ENCODE peak calls at places on chromosomes 11 and 22, in eight cellular contexts. Q is RWPE1, O is aorta, R is foreskin keratinocyte, X is body of pancreas, V is cardiac muscle cell, F is mesendoderm, I is right lobe of liver. P is an unnamed sample.

GRCh38 chr11:66340596-66341501 is 4.1 kb downstream of the BRMS1 start:
- DNase-seq in Q (no peak), O (peak), R (no peak), X (no peak), V (no peak), F (no peak), I (no peak), P (no peak)

GRCh38 chr22:36287881-36288515 is 35.1 kb downstream of the APOL1 start:
- DNase-seq in Q (no peak), O (peak), R (no peak), X (no peak), V (no peak), F (no peak), I (peak), P (no peak)

GRCh38 chr11:19323502-19323901 is 82.8 kb upstream of the E2F8 start:
- DNase-seq in Q (no peak), O (no peak), R (no peak), X (no peak), V (peak), F (no peak), I (no peak), P (no peak)

GRCh38 chr11:68460741-68461283 is at the start of gene PPP6R3:
- DNase-seq in Q (peak), O (no peak), R (no peak), X (no peak), V (no peak), F (no peak), I (no peak), P (no peak)

GRCh38 chr11:62721994-62722393 is 5.3 kb downstream of the HNRNPUL2 start:
- DNase-seq in Q (no peak), O (no peak), R (no peak), X (no peak), V (peak), F (peak), I (no peak), P (no peak)

GRCh38 chr22:46119729-46120419 is 30.5 kb upstream of the PPARA start:
- DNase-seq in Q (no peak), O (peak), R (no peak), X (peak), V (peak), F (no peak), I (no peak), P (no peak)

GRCh38 chr11:45666648-45667642 is 1.5 kb upstream of the CHST1 start:
- DNase-seq in Q (no peak), O (no peak), R (no peak), X (no peak), V (no peak), F (no peak), I (no peak), P (no peak)

GRCh38 chr22:25484498-25484897 is 80.0 kb upstream of the GRK3 start:
- DNase-seq in Q (no peak), O (no peak), R (no peak), X (no peak), V (no peak), F (no peak), I (no peak), P (no peak)

GRCh38 chr11:44680982-44681597 is 45.7 kb upstream of the TSPAN18 start:
- DNase-seq in Q (peak), O (no peak), R (peak), X (no peak), V (peak), F (peak), I (no peak), P (no peak)

GRCh38 chr11:133903056-133903455 is 53.7 kb downstream of the IGSF9B start:
- DNase-seq in Q (no peak), O (peak), R (no peak), X (no peak), V (no peak), F (no peak), I (no peak), P (no peak)

GRCh38 chr11:66336234-66337102 is at the start of gene RIN1:
- DNase-seq in Q (peak), O (peak), R (peak), X (peak), V (peak), F (peak), I (peak), P (peak)

GRCh38 chr11:46698597-46698996 is 1.8 kb downstream of the ARHGAP1 start:
- DNase-seq in Q (no peak), O (no peak), R (no peak), X (no peak), V (no peak), F (no peak), I (no peak), P (no peak)

GRCh38 chr11:46695345-46696211 is 4.8 kb downstream of the ARHGAP1 start:
- DNase-seq in Q (no peak), O (no peak), R (no peak), X (no peak), V (no peak), F (no peak), I (no peak), P (no peak)

GRCh38 chr11:46696212-46696558 is 4.2 kb downstream of the ARHGAP1 start:
- DNase-seq in Q (no peak), O (peak), R (no peak), X (no peak), V (no peak), F (no peak), I (peak), P (no peak)

GRCh38 chr11:46697723-46698122 is 2.7 kb downstream of the ARHGAP1 start:
- DNase-seq in Q (no peak), O (no peak), R (no peak), X (no peak), V (no peak), F (no peak), I (no peak), P (no peak)

GRCh38 chr11:46697303-46697702 is 3.1 kb downstream of the ARHGAP1 start:
- DNase-seq in Q (no peak), O (peak), R (no peak), X (peak), V (peak), F (peak), I (no peak), P (no peak)
- H3K27ac ChIP-seq in Q (peak), O (peak), R (no peak), X (no peak), V (peak), F (no peak), I (no peak), P (no peak)

GRCh38 chr11:3786781-3787428 is 10.4 kb downstream of the NUP98 start:
- DNase-seq in Q (no peak), O (no peak), R (no peak), X (no peak), V (no peak), F (no peak), I (no peak), P (no peak)
- H3K27ac ChIP-seq in Q (no peak), O (no peak), R (no peak), X (no peak), V (no peak), F (no peak), I (peak), P (no peak)

GRCh38 chr22:38199826-38200559 is 1.8 kb upstream of the MAFF start:
- DNase-seq in Q (no peak), O (no peak), R (no peak), X (no peak), V (no peak), F (no peak), I (no peak), P (no peak)

GRCh38 chr22:38202437-38203089 is 769 bp downstream of the MAFF start:
- DNase-seq in Q (peak), O (peak), R (no peak), X (peak), V (peak), F (peak), I (peak), P (peak)

GRCh38 chr22:38201371-38201717 is 450 bp upstream of the MAFF start:
- DNase-seq in Q (no peak), O (no peak), R (no peak), X (no peak), V (no peak), F (no peak), I (no peak), P (no peak)

GRCh38 chr22:38203090-38203810 is 1.5 kb downstream of the MAFF start:
- DNase-seq in Q (peak), O (peak), R (no peak), X (peak), V (peak), F (peak), I (peak), P (peak)

DNA sequence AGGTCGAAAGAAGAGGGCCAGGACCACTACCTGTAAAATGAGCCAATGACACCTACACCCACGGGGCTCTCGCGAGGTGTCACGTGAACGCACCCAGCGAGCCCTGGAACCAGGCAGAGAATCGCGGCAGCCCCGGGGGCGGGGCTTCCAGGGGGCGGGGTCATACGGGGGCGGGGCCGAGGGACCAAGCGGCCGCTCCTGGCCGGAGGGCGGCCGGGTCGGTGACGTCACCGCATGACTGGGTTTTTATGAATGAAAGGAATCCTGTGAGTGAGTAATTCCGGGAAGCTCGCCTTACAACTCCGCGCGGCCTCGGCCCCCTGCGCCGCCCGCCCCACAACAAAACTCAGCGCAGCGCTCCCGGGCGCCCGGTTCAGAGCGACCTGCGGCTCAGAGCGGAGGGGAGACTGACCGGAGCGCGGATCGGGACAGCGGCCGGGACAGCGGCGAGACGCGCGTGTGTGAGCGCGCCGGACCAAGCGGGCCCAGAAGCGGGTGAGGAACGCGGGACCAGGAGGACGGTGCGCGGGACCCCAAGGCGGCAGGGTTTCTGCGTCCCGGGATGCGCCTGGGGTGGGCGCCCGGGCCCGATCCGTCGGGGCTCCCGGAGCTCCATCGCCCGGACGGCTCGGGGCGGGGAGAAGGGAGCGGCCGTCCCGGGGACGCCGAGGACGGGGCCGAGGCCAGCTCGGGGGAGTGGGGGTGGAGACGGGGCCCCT is at the start of gene MAFF:
- DNase-seq in Q (peak), O (peak), R (peak), X (peak), V (peak), F (peak), I (peak), P (peak)
- H3K27ac ChIP-seq in Q (peak), O (peak), R (peak), X (peak), V (peak), F (peak), I (peak), P (peak)

DNA sequence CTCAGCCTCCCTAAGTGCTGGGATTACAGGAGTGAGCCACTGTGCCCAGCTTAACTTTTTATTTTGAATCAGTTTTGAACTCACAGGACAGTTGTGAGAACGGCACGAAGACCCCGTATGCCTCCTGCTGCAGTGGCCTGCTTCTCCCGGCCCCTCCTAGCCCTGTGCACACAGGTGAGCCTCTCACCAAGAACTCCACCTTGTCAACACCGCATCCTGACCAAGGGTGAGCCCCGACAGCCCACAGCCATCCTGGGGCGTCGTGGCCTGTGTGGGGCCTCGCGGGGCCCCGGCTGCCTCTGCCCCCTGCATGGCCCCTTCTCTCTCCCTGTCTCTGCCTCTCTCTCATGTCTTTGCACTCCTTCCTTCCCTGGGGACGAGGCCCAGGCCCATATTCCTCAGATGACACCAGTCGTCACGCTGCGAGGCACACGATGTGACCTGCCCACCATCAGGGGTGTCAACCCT is 38.8 kb downstream of the GNB1L start:
- DNase-seq in Q (no peak), O (no peak), R (no peak), X (no peak), V (no peak), F (no peak), I (no peak), P (no peak)
- H3K27ac ChIP-seq in Q (peak), O (no peak), R (no peak), X (no peak), V (no peak), F (no peak), I (no peak), P (no peak)

DNA sequence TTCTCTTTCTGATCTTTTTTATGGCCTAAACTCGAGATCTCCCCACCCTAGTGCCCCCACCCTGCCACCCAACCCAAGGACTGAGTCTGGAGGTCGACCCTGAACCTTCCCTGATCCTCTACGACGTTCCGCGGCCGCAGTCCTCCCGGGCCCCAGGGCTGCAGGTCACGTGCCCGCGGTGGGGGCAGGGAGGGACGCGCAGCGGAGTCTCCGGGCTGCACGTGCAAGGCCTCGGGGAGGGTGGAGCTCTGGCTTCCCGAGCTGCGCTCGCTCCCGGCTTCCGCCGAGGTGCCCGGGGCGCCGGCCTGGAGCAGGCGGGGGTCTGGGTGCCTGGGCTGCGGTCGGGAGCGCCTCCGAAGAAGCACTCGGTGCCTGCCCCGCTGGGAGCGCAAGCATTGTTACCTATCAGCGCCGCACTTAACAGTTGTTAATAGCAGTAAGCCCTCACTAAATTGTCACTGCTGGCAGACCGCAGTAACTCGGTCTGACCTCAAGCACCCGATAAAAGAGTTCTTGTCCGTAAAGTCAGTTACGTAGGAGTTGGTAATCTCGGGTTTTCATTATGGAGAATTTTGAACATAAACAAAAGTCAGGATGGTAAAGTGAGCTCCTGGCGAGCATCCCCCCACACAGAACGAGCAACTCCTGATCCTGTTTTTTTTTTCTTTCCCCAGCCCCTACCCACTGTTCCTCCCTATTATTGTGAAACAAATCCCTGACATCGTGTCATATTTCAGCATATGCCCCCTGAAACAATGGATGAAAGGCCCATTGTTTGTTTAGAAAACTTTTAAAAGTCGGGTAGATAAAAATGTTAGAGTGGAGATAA is 69.7 kb upstream of the EP300 start:
- DNase-seq in Q (peak), O (peak), R (peak), X (peak), V (peak), F (peak), I (peak), P (peak)
- H3K27ac ChIP-seq in Q (peak), O (peak), R (peak), X (peak), V (peak), F (peak), I (peak), P (peak)

DNA sequence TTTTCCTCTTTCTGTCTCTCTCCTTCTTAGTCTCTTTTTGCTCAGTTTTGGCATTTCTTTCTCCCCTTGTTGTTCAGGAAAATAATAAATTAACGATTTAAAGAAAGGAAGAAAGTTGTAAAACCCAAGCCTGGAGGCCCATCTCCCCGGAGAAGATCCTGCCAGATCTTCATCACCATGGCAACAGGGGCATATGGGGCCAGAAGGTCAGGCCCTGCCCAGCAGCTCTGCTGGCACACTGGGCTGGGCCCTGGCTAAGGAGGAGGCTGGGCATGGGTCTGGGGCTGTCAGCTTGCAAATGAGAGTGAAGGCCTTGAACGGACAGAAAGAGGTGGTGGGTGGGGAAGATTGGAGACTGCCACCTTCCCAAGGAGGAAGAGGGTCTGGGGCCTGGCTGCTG is 2.8 kb downstream of the LRRC10B start:
- DNase-seq in Q (no peak), O (no peak), R (no peak), X (no peak), V (no peak), F (no peak), I (no peak), P (no peak)
- H3K27ac ChIP-seq in Q (no peak), O (no peak), R (no peak), X (no peak), V (no peak), F (no peak), I (no peak), P (no peak)

GRCh38 chr11:72720047-72720446 is 32.2 kb downstream of the ARAP1 start:
- DNase-seq in Q (no peak), O (peak), R (no peak), X (peak), V (no peak), F (no peak), I (no peak), P (no peak)
- H3K27ac ChIP-seq in Q (peak), O (no peak), R (no peak), X (peak), V (peak), F (no peak), I (peak), P (no peak)

GRCh38 chr11:116929393-116930090 is 92.1 kb upstream of the APOA1 start:
- DNase-seq in Q (no peak), O (no peak), R (no peak), X (no peak), V (peak), F (no peak), I (no peak), P (no peak)

GRCh38 chr11:116931206-116931953 is 94.0 kb upstream of the APOA1 start:
- DNase-seq in Q (peak), O (no peak), R (peak), X (no peak), V (peak), F (peak), I (no peak), P (no peak)

GRCh38 chr11:116932182-116932581 is 94.8 kb upstream of the APOA1 start:
- DNase-seq in Q (no peak), O (no peak), R (no peak), X (no peak), V (no peak), F (no peak), I (no peak), P (no peak)

GRCh38 chr11:116930177-116930576 is 92.8 kb upstream of the APOA1 start:
- DNase-seq in Q (no peak), O (no peak), R (no peak), X (no peak), V (peak), F (peak), I (no peak), P (no peak)

GRCh38 chr11:116930586-116930985 is 93.2 kb upstream of the APOA1 start:
- DNase-seq in Q (no peak), O (no peak), R (no peak), X (no peak), V (no peak), F (no peak), I (no peak), P (no peak)
- H3K27ac ChIP-seq in Q (no peak), O (no peak), R (no peak), X (peak), V (peak), F (no peak), I (peak), P (no peak)

GRCh38 chr11:10629431-10630002 is 61.1 kb upstream of the LYVE1 start:
- DNase-seq in Q (no peak), O (no peak), R (no peak), X (no peak), V (no peak), F (no peak), I (no peak), P (no peak)
- H3K27ac ChIP-seq in Q (no peak), O (peak), R (no peak), X (no peak), V (no peak), F (no peak), I (no peak), P (no peak)

GRCh38 chr11:96307748-96308133 is 35.3 kb downstream of the MAML2 start:
- DNase-seq in Q (peak), O (no peak), R (peak), X (no peak), V (peak), F (peak), I (no peak), P (no peak)
- H3K27ac ChIP-seq in Q (peak), O (peak), R (peak), X (peak), V (peak), F (no peak), I (peak), P (no peak)

P was measured in WERI-Rb-1.